ENCODE peak calls at places on chromosomes 16 and 17, in six cellular contexts. One of them, this sample, is unnamed.

GRCh38 chr17:70070297-70071027 is 4.6 kb upstream of the KCNJ16 start:
- DNase-seq in activated CD8-positive, alpha-beta memory T cell treated with anti-CD3 and anti-CD28 coated beads for 24 hours: no peak
- DNase-seq in suprapubic skin: no peak
- DNase-seq in hepatic stellate cell: no peak
- DNase-seq in MG63: no peak
- DNase-seq in T47D: no peak
- DNase-seq in this sample: no peak

GRCh38 chr16:1870365-1871082 is 1.4 kb downstream of the MEIOB start:
- DNase-seq in T47D: no peak
- DNase-seq in suprapubic skin: no peak
- DNase-seq in MG63: peak
- DNase-seq in hepatic stellate cell: peak
- DNase-seq in activated CD8-positive, alpha-beta memory T cell treated with anti-CD3 and anti-CD28 coated beads for 24 hours: no peak
- DNase-seq in this sample: peak

GRCh38 chr16:3952342-3953131 is 72.0 kb upstream of the CREBBP start:
- DNase-seq in suprapubic skin: peak
- DNase-seq in activated CD8-positive, alpha-beta memory T cell treated with anti-CD3 and anti-CD28 coated beads for 24 hours: no peak
- DNase-seq in hepatic stellate cell: peak
- DNase-seq in MG63: peak
- DNase-seq in T47D: no peak
- DNase-seq in this sample: no peak

GRCh38 chr16:88920618-88921602 is 54.5 kb upstream of the PABPN1L start:
- DNase-seq in MG63: peak
- DNase-seq in suprapubic skin: no peak
- DNase-seq in T47D: no peak
- DNase-seq in hepatic stellate cell: peak
- DNase-seq in activated CD8-positive, alpha-beta memory T cell treated with anti-CD3 and anti-CD28 coated beads for 24 hours: no peak
- DNase-seq in this sample: no peak

GRCh38 chr17:67388986-67389385 is 11.9 kb downstream of the PITPNC1 start:
- DNase-seq in activated CD8-positive, alpha-beta memory T cell treated with anti-CD3 and anti-CD28 coated beads for 24 hours: peak
- DNase-seq in suprapubic skin: no peak
- DNase-seq in T47D: no peak
- DNase-seq in MG63: no peak
- DNase-seq in hepatic stellate cell: no peak
- DNase-seq in this sample: no peak

GRCh38 chr16:81642107-81642436 is 137.0 kb upstream of the PLCG2 start:
- DNase-seq in MG63: no peak
- DNase-seq in hepatic stellate cell: no peak
- DNase-seq in T47D: no peak
- DNase-seq in suprapubic skin: no peak
- DNase-seq in activated CD8-positive, alpha-beta memory T cell treated with anti-CD3 and anti-CD28 coated beads for 24 hours: no peak
- DNase-seq in this sample: no peak

GRCh38 chr16:86199871-86200700 is 301.1 kb downstream of the IRF8 start:
- DNase-seq in activated CD8-positive, alpha-beta memory T cell treated with anti-CD3 and anti-CD28 coated beads for 24 hours: no peak
- DNase-seq in MG63: no peak
- DNase-seq in suprapubic skin: no peak
- DNase-seq in hepatic stellate cell: peak
- DNase-seq in T47D: no peak
- DNase-seq in this sample: no peak

GRCh38 chr16:47568355-47568754 is 107.2 kb downstream of the PHKB start:
- DNase-seq in activated CD8-positive, alpha-beta memory T cell treated with anti-CD3 and anti-CD28 coated beads for 24 hours: no peak
- DNase-seq in MG63: no peak
- DNase-seq in T47D: no peak
- DNase-seq in hepatic stellate cell: no peak
- DNase-seq in suprapubic skin: no peak
- DNase-seq in this sample: no peak

GRCh38 chr17:1972429-1973160 is 52.5 kb downstream of the RTN4RL1 start:
- DNase-seq in hepatic stellate cell: peak
- DNase-seq in T47D: no peak
- DNase-seq in suprapubic skin: no peak
- DNase-seq in MG63: no peak
- DNase-seq in activated CD8-positive, alpha-beta memory T cell treated with anti-CD3 and anti-CD28 coated beads for 24 hours: no peak
- DNase-seq in this sample: no peak

GRCh38 chr16:1442697-1443096 is 1.7 kb downstream of the CCDC154 start:
- DNase-seq in T47D: no peak
- DNase-seq in activated CD8-positive, alpha-beta memory T cell treated with anti-CD3 and anti-CD28 coated beads for 24 hours: no peak
- DNase-seq in suprapubic skin: no peak
- DNase-seq in MG63: no peak
- DNase-seq in hepatic stellate cell: no peak
- DNase-seq in this sample: no peak

GRCh38 chr16:83899272-83899897 is 470 bp downstream of the MLYCD start:
- DNase-seq in activated CD8-positive, alpha-beta memory T cell treated with anti-CD3 and anti-CD28 coated beads for 24 hours: peak
- DNase-seq in MG63: peak
- DNase-seq in T47D: peak
- DNase-seq in suprapubic skin: peak
- DNase-seq in hepatic stellate cell: peak
- DNase-seq in this sample: peak

GRCh38 chr17:6279659-6280058 is 155.3 kb downstream of the AIPL1 start:
- DNase-seq in MG63: no peak
- DNase-seq in activated CD8-positive, alpha-beta memory T cell treated with anti-CD3 and anti-CD28 coated beads for 24 hours: no peak
- DNase-seq in suprapubic skin: no peak
- DNase-seq in hepatic stellate cell: no peak
- DNase-seq in T47D: no peak
- DNase-seq in this sample: peak

GRCh38 chr16:72925631-72925979 is 122.3 kb downstream of the ZFHX3 start:
- DNase-seq in activated CD8-positive, alpha-beta memory T cell treated with anti-CD3 and anti-CD28 coated beads for 24 hours: no peak
- DNase-seq in T47D: no peak
- DNase-seq in MG63: no peak
- DNase-seq in suprapubic skin: no peak
- DNase-seq in hepatic stellate cell: no peak
- DNase-seq in this sample: no peak

GRCh38 chr17:56976941-56977570 is 875 bp upstream of the SCPEP1 start:
- DNase-seq in T47D: no peak
- DNase-seq in MG63: no peak
- DNase-seq in hepatic stellate cell: no peak
- DNase-seq in suprapubic skin: no peak
- DNase-seq in activated CD8-positive, alpha-beta memory T cell treated with anti-CD3 and anti-CD28 coated beads for 24 hours: no peak
- DNase-seq in this sample: no peak

GRCh38 chr16:4769306-4769638 is 2.3 kb upstream of the ZNF500 start:
- DNase-seq in activated CD8-positive, alpha-beta memory T cell treated with anti-CD3 and anti-CD28 coated beads for 24 hours: no peak
- DNase-seq in MG63: no peak
- DNase-seq in hepatic stellate cell: no peak
- DNase-seq in T47D: no peak
- DNase-seq in suprapubic skin: no peak
- DNase-seq in this sample: no peak

GRCh38 chr17:62704381-62704971 is 77.0 kb downstream of the MRC2 start:
- DNase-seq in activated CD8-positive, alpha-beta memory T cell treated with anti-CD3 and anti-CD28 coated beads for 24 hours: no peak
- DNase-seq in MG63: peak
- DNase-seq in T47D: no peak
- DNase-seq in suprapubic skin: peak
- DNase-seq in hepatic stellate cell: no peak
- DNase-seq in this sample: no peak

GRCh38 chr16:7393680-7394079 is 61.0 kb downstream of the RBFOX1 start:
- DNase-seq in MG63: no peak
- DNase-seq in T47D: no peak
- DNase-seq in hepatic stellate cell: no peak
- DNase-seq in suprapubic skin: no peak
- DNase-seq in activated CD8-positive, alpha-beta memory T cell treated with anti-CD3 and anti-CD28 coated beads for 24 hours: no peak
- DNase-seq in this sample: no peak

GRCh38 chr16:29837833-29838232 is 17.6 kb downstream of the MVP start:
- DNase-seq in MG63: no peak
- DNase-seq in activated CD8-positive, alpha-beta memory T cell treated with anti-CD3 and anti-CD28 coated beads for 24 hours: no peak
- DNase-seq in T47D: no peak
- DNase-seq in suprapubic skin: no peak
- DNase-seq in hepatic stellate cell: no peak
- DNase-seq in this sample: no peak

GRCh38 chr17:62692721-62693431 is 65.4 kb downstream of the MRC2 start:
- DNase-seq in T47D: no peak
- DNase-seq in MG63: no peak
- DNase-seq in activated CD8-positive, alpha-beta memory T cell treated with anti-CD3 and anti-CD28 coated beads for 24 hours: no peak
- DNase-seq in suprapubic skin: peak
- DNase-seq in hepatic stellate cell: peak
- DNase-seq in this sample: peak

GRCh38 chr16:82629441-82630027 is 2.8 kb downstream of the CDH13 start:
- DNase-seq in activated CD8-positive, alpha-beta memory T cell treated with anti-CD3 and anti-CD28 coated beads for 24 hours: no peak
- DNase-seq in T47D: no peak
- DNase-seq in MG63: peak
- DNase-seq in hepatic stellate cell: peak
- DNase-seq in suprapubic skin: no peak
- DNase-seq in this sample: no peak

GRCh38 chr17:80080081-80080480 is 21.3 kb upstream of the GAA start:
- DNase-seq in MG63: no peak
- DNase-seq in hepatic stellate cell: no peak
- DNase-seq in T47D: no peak
- DNase-seq in activated CD8-positive, alpha-beta memory T cell treated with anti-CD3 and anti-CD28 coated beads for 24 hours: no peak
- DNase-seq in suprapubic skin: no peak
- DNase-seq in this sample: no peak

GRCh38 chr17:57521606-57522435 is 223.3 kb downstream of the CCDC182 start:
- DNase-seq in activated CD8-positive, alpha-beta memory T cell treated with anti-CD3 and anti-CD28 coated beads for 24 hours: no peak
- DNase-seq in hepatic stellate cell: no peak
- DNase-seq in T47D: no peak
- DNase-seq in MG63: no peak
- DNase-seq in suprapubic skin: no peak
- DNase-seq in this sample: no peak

GRCh38 chr16:86480444-86480843 is 29.9 kb upstream of the FOXF1 start:
- DNase-seq in suprapubic skin: no peak
- DNase-seq in T47D: no peak
- DNase-seq in hepatic stellate cell: no peak
- DNase-seq in activated CD8-positive, alpha-beta memory T cell treated with anti-CD3 and anti-CD28 coated beads for 24 hours: no peak
- DNase-seq in MG63: no peak
- DNase-seq in this sample: no peak

GRCh38 chr16:13012591-13012990 is 111.2 kb downstream of the SHISA9 start:
- DNase-seq in activated CD8-positive, alpha-beta memory T cell treated with anti-CD3 and anti-CD28 coated beads for 24 hours: no peak
- DNase-seq in MG63: no peak
- DNase-seq in hepatic stellate cell: no peak
- DNase-seq in suprapubic skin: no peak
- DNase-seq in T47D: no peak
- DNase-seq in this sample: no peak

GRCh38 chr17:63489291-63489690 is 12.4 kb downstream of the ACE start:
- DNase-seq in T47D: no peak
- DNase-seq in suprapubic skin: no peak
- DNase-seq in hepatic stellate cell: no peak
- DNase-seq in MG63: no peak
- DNase-seq in activated CD8-positive, alpha-beta memory T cell treated with anti-CD3 and anti-CD28 coated beads for 24 hours: no peak
- DNase-seq in this sample: no peak

GRCh38 chr17:77382356-77382911 is 241.7 kb downstream of the SEC14L1 start:
- DNase-seq in activated CD8-positive, alpha-beta memory T cell treated with anti-CD3 and anti-CD28 coated beads for 24 hours: peak
- DNase-seq in T47D: no peak
- DNase-seq in hepatic stellate cell: no peak
- DNase-seq in suprapubic skin: no peak
- DNase-seq in MG63: no peak
- DNase-seq in this sample: no peak

GRCh38 chr17:27818311-27819170 is 18.2 kb upstream of the NOS2 start:
- DNase-seq in MG63: no peak
- DNase-seq in suprapubic skin: no peak
- DNase-seq in hepatic stellate cell: no peak
- DNase-seq in T47D: no peak
- DNase-seq in activated CD8-positive, alpha-beta memory T cell treated with anti-CD3 and anti-CD28 coated beads for 24 hours: no peak
- DNase-seq in this sample: no peak

GRCh38 chr16:85514601-85515318 is 98.4 kb upstream of the GSE1 start:
- DNase-seq in MG63: peak
- DNase-seq in activated CD8-positive, alpha-beta memory T cell treated with anti-CD3 and anti-CD28 coated beads for 24 hours: no peak
- DNase-seq in suprapubic skin: no peak
- DNase-seq in hepatic stellate cell: peak
- DNase-seq in T47D: peak
- DNase-seq in this sample: peak

GRCh38 chr17:19703776-19704371 is 12.5 kb downstream of the SLC47A2 start:
- DNase-seq in MG63: no peak
- DNase-seq in suprapubic skin: no peak
- DNase-seq in hepatic stellate cell: no peak
- DNase-seq in activated CD8-positive, alpha-beta memory T cell treated with anti-CD3 and anti-CD28 coated beads for 24 hours: no peak
- DNase-seq in T47D: no peak
- DNase-seq in this sample: no peak

GRCh38 chr16:2968368-2968737 is 795 bp upstream of the PAQR4 start:
- DNase-seq in hepatic stellate cell: no peak
- DNase-seq in suprapubic skin: no peak
- DNase-seq in activated CD8-positive, alpha-beta memory T cell treated with anti-CD3 and anti-CD28 coated beads for 24 hours: no peak
- DNase-seq in T47D: peak
- DNase-seq in MG63: no peak
- DNase-seq in this sample: no peak

GRCh38 chr17:14269473-14269872 is 31.4 kb upstream of the HS3ST3B1 start:
- DNase-seq in activated CD8-positive, alpha-beta memory T cell treated with anti-CD3 and anti-CD28 coated beads for 24 hours: no peak
- DNase-seq in suprapubic skin: no peak
- DNase-seq in T47D: no peak
- DNase-seq in hepatic stellate cell: no peak
- DNase-seq in MG63: no peak
- DNase-seq in this sample: no peak

GRCh38 chr16:27251561-27252205 is 16.9 kb downstream of the NSMCE1 start:
- DNase-seq in T47D: no peak
- DNase-seq in hepatic stellate cell: no peak
- DNase-seq in suprapubic skin: no peak
- DNase-seq in MG63: peak
- DNase-seq in activated CD8-positive, alpha-beta memory T cell treated with anti-CD3 and anti-CD28 coated beads for 24 hours: peak
- DNase-seq in this sample: no peak

GRCh38 chr16:64391009-64391663 is 730.7 kb downstream of the CDH11 start:
- DNase-seq in T47D: no peak
- DNase-seq in hepatic stellate cell: peak
- DNase-seq in MG63: no peak
- DNase-seq in suprapubic skin: no peak
- DNase-seq in activated CD8-positive, alpha-beta memory T cell treated with anti-CD3 and anti-CD28 coated beads for 24 hours: no peak
- DNase-seq in this sample: no peak

GRCh38 chr16:23334421-23334853 is 32.3 kb downstream of the SCNN1B start:
- DNase-seq in activated CD8-positive, alpha-beta memory T cell treated with anti-CD3 and anti-CD28 coated beads for 24 hours: no peak
- DNase-seq in suprapubic skin: no peak
- DNase-seq in T47D: no peak
- DNase-seq in hepatic stellate cell: no peak
- DNase-seq in MG63: no peak
- DNase-seq in this sample: no peak

GRCh38 chr16:53456625-53457024 is 22.4 kb downstream of the RBL2 start:
- DNase-seq in hepatic stellate cell: no peak
- DNase-seq in suprapubic skin: no peak
- DNase-seq in MG63: no peak
- DNase-seq in activated CD8-positive, alpha-beta memory T cell treated with anti-CD3 and anti-CD28 coated beads for 24 hours: no peak
- DNase-seq in T47D: no peak
- DNase-seq in this sample: no peak

GRCh38 chr17:80866050-80866793 is 125.4 kb upstream of the CHMP6 start:
- DNase-seq in suprapubic skin: no peak
- DNase-seq in hepatic stellate cell: peak
- DNase-seq in T47D: peak
- DNase-seq in activated CD8-positive, alpha-beta memory T cell treated with anti-CD3 and anti-CD28 coated beads for 24 hours: peak
- DNase-seq in MG63: peak
- DNase-seq in this sample: peak